ENCODE peak calls at places on chromosome 18, in eight cellular contexts. K is HCT116, S is neural progenitor cell, Q is hepatocyte, G is MM.1S, W is OCI-LY7, H is SK-N-SH, V is GM23338. B is an unnamed sample.

GRCh38 chr18:49072524-49072934 is 121.8 kb upstream of the SMAD7 start:
- DNase-seq in K (no peak), S (no peak), Q (peak; percentile 65), G (no peak), W (no peak), H (peak; percentile 27), V (no peak), B (peak; percentile 27)

GRCh38 chr18:48330016-48330991 is 78.9 kb downstream of the ZBTB7C start:
- DNase-seq in K (peak; percentile 47), S (no peak), Q (peak; percentile 35), G (no peak), W (no peak), H (no peak), V (no peak), B (peak; percentile 93)

GRCh38 chr18:34514238-34514637 is 195.9 kb upstream of the DTNA start:
- DNase-seq in K (no peak), S (no peak), Q (no peak), G (no peak), W (no peak), H (no peak), V (no peak), B (peak; percentile 71)

GRCh38 chr18:79955302-79956075 is 4.0 kb upstream of the SLC66A2 start:
- DNase-seq in K (no peak), S (no peak), Q (no peak), G (no peak), W (no peak), H (no peak), V (no peak), B (peak; percentile 49)

GRCh38 chr18:35732134-35732533 is 150.6 kb downstream of the GALNT1 start:
- DNase-seq in K (no peak), S (no peak), Q (no peak), G (no peak), W (no peak), H (no peak), V (no peak), B (no peak)

GRCh38 chr18:67519582-67519981 is 3.1 kb upstream of the DSEL start:
- DNase-seq in K (no peak), S (no peak), Q (peak; percentile 13), G (no peak), W (no peak), H (no peak), V (no peak), B (peak; percentile 90)

GRCh38 chr18:32893915-32894314 is 121.1 kb upstream of the KLHL14 start:
- DNase-seq in K (no peak), S (no peak), Q (no peak), G (no peak), W (no peak), H (peak; percentile 1), V (peak; percentile 60), B (peak; percentile 7)

GRCh38 chr18:79567481-79568147 is 112.0 kb upstream of the CTDP1 start:
- DNase-seq in K (no peak), S (peak; percentile 75), Q (peak; percentile 69), G (no peak), W (no peak), H (no peak), V (peak; percentile 73), B (peak; percentile 92)

GRCh38 chr18:30106356-30106755 is 936.2 kb downstream of the DSC3 start:
- DNase-seq in K (no peak), S (no peak), Q (no peak), G (no peak), W (no peak), H (no peak), V (no peak), B (peak; percentile 21)

GRCh38 chr18:22678486-22678885 is 254.6 kb upstream of the RBBP8 start:
- DNase-seq in K (no peak), S (no peak), Q (no peak), G (no peak), W (no peak), H (no peak), V (no peak), B (no peak)

GRCh38 chr18:75831960-75832359 is 404.5 kb upstream of the SMIM21 start:
- DNase-seq in K (no peak), S (no peak), Q (no peak), G (no peak), W (no peak), H (no peak), V (no peak), B (no peak)

GRCh38 chr18:74579704-74580103 is 18.0 kb upstream of the ZNF407 start:
- DNase-seq in K (no peak), S (peak; percentile 39), Q (no peak), G (no peak), W (no peak), H (no peak), V (peak; percentile 59), B (no peak)

GRCh38 chr18:76537621-76538020 is 42.6 kb upstream of the ZNF516 start:
- DNase-seq in K (no peak), S (no peak), Q (no peak), G (no peak), W (no peak), H (no peak), V (no peak), B (no peak)

GRCh38 chr18:23330423-23330822 is 122.7 kb upstream of the RIOK3 start:
- DNase-seq in K (no peak), S (no peak), Q (no peak), G (no peak), W (peak; percentile 54), H (no peak), V (no peak), B (no peak)

GRCh38 chr18:24090876-24091275 is 48.0 kb upstream of the CABYR start:
- DNase-seq in K (no peak), S (no peak), Q (no peak), G (no peak), W (no peak), H (no peak), V (no peak), B (no peak)

GRCh38 chr18:7635948-7636347 is 68.8 kb downstream of the PTPRM start:
- DNase-seq in K (no peak), S (no peak), Q (no peak), G (no peak), W (no peak), H (no peak), V (no peak), B (no peak)

DNA sequence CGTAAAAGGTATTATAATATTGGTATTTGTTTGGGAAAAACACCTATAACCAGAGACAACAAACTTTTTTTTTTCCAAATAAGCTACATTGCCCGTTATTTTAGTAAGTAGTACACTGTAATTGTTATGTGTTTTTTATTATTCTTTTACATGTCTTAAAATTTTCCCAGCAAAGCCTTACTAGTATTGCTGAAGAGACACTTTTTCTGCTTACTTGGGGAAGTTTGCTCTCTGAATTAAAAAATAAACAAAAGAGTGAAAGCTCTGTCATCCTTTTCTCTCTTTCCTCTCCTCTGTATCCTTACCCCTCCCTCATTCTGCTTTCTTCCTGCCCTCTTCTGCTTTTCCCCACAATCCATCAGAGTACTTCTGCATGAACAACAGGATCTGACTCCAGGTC is 25.6 kb upstream of the LDLRAD4 start:
- DNase-seq in K (no peak), S (no peak), Q (no peak), G (no peak), W (no peak), H (no peak), V (no peak), B (no peak)
- H2AFZ ChIP-seq in K (no peak overlapping the region), S (no peak overlapping the region), Q (no peak overlapping the region), G (no peak overlapping the region), W (no peak overlapping the region), H (no peak overlapping the region), V (no peak overlapping the region), B (no peak overlapping the region)

DNA sequence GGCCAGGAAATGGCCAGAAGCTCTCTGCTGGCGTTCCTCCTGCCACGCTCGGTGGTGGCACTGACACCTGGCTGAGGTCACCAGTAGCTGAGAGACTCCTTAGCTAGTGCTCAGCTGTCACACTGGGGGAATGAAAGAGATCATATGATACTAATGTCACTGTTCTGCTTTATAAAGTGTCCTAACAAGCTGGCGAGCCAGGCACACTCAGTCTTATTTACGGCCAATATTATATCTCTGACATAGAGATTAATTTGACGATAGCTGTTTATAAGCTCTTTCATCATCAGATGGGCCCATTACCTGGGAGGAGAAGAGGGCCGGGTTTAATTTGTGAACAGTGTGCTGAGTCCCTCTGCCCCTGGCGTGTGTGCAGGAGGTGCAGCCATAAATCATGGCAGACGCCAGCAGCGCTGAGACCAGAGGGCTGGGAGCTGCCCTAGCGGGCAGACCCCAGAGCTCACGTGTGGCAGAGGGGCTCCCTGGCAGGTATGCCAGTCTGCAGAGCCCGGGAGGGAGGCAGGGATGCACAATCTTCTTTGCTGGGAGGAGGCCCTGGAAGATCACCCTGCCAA is 246.5 kb downstream of the HAUS1 start:
- DNase-seq in K (no peak), S (no peak), Q (no peak), G (no peak), W (no peak), H (peak; percentile 66), V (no peak), B (no peak)
- H3K27ac ChIP-seq in K (no peak overlapping the region), S (no peak overlapping the region), Q (no peak overlapping the region), G (no peak overlapping the region), W (no peak overlapping the region), H (no peak overlapping the region), V (no peak overlapping the region), B (no peak overlapping the region)

GRCh38 chr18:9850297-9850696 is 35.5 kb upstream of the TXNDC2 start:
- DNase-seq in K (no peak), S (no peak), Q (no peak), G (no peak), W (no peak), H (no peak), V (no peak), B (no peak)

GRCh38 chr18:9851511-9851910 is 34.3 kb upstream of the TXNDC2 start:
- DNase-seq in K (no peak), S (no peak), Q (no peak), G (no peak), W (no peak), H (no peak), V (no peak), B (no peak)

GRCh38 chr18:9849407-9849961 is 36.3 kb upstream of the TXNDC2 start:
- DNase-seq in K (no peak), S (peak; percentile 10), Q (no peak), G (no peak), W (no peak), H (no peak), V (no peak), B (no peak)

GRCh38 chr18:9854801-9855676 is 30.7 kb upstream of the TXNDC2 start:
- DNase-seq in K (no peak), S (no peak), Q (peak; percentile 23), G (no peak), W (no peak), H (no peak), V (no peak), B (no peak)

GRCh38 chr18:9852266-9853081 is 33.3 kb upstream of the TXNDC2 start:
- DNase-seq in K (no peak), S (no peak), Q (no peak), G (no peak), W (no peak), H (no peak), V (no peak), B (no peak)
- TF ChIP-seq EZH2phosphoT487 in K (no peak), S (no peak), Q (no peak), G (no peak), W (no peak), H (no peak), V (no peak), B (no peak)

DNA sequence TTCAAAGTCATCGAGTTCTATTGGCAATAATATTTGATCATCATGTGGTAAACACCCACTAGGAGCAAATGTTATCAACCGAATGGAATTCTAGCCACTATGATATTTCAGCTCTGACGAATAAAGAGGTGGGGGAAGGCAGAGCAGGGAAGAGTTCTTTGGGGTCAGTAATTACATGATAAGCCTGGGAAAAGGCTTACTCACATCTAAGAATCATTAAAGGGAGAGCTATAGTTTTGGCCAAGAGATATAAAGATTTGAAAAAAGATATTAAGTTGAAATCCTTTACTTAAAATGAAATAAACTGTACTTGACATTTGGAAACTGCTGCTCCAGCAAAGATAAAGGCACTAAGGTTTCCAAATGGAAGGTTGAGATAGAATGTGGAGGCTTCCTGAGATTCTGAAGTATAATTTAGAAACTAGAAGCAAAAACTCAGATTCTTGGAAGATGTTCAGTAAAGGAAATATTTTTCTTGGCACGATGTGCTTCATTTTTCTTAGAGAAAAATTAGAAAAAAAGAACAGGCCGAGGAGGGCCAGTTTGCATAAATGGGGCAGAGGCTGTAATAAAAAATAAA is 104.7 kb upstream of the ARHGAP28 start:
- DNase-seq in K (no peak), S (no peak), Q (no peak), G (no peak), W (no peak), H (no peak), V (no peak), B (peak; percentile 52)
- H2AFZ ChIP-seq in K (no peak overlapping the region), S (peak overlapping the region; percentile 4), Q (peak overlapping the region; percentile 12), G (no peak overlapping the region), W (no peak overlapping the region), H (peak overlapping the region; percentile 79), V (peak overlapping the region; percentile 16), B (peak overlapping the region; percentile 37)

B was measured in GM23248.